ENCODE peak calls at places on chromosomes 11 and 22, in four cellular contexts. X is naive thymus-derived CD4-positive, alpha-beta T cell; R is ovary; E is body of pancreas. T is an unnamed sample.
A peak's percentile ranks its signal among the peaks of the same experiment; 100 is the strongest.

GRCh38 chr11:12185914-12186313 is 75.5 kb downstream of the MICAL2 start:
- DNase-seq in X (no peak), E (no peak), R (no peak), T (no peak)

GRCh38 chr22:33188316-33188715 is 130.1 kb upstream of the SYN3 start:
- DNase-seq in E (no peak), R (no peak), X (no peak), T (no peak)

GRCh38 chr11:35541621-35542375 is 16.4 kb upstream of the PAMR1 start:
- DNase-seq in R (no peak), X (no peak), E (peak; percentile 37), T (no peak)

GRCh38 chr11:113240790-113241189 is 73.6 kb upstream of the TTC12 start:
- DNase-seq in X (no peak), E (no peak), R (no peak), T (no peak)

GRCh38 chr22:42280140-42280539 is 9.7 kb upstream of the TCF20 start:
- DNase-seq in E (no peak), R (no peak), X (no peak), T (no peak)

GRCh38 chr11:113528982-113529381 is 53.8 kb upstream of the DRD2 start:
- DNase-seq in X (no peak), E (no peak), R (no peak), T (no peak)

GRCh38 chr11:61072316-61073109 is 29.8 kb upstream of the CD5 start:
- DNase-seq in R (peak; percentile 50), E (no peak), X (no peak), T (no peak)

GRCh38 chr11:43723617-43724016 is 43.1 kb downstream of the HSD17B12 start:
- DNase-seq in E (no peak), X (no peak), R (no peak), T (no peak)

GRCh38 chr11:1335811-1336761 is 26.7 kb upstream of the TOLLIP start:
- DNase-seq in R (peak; percentile 76), E (peak; percentile 82), X (peak; percentile 40), T (peak; percentile 50)

GRCh38 chr11:14248577-14248976 is 110.4 kb downstream of the RRAS2 start:
- DNase-seq in R (no peak), X (no peak), E (no peak), T (no peak)

GRCh38 chr11:14253437-14253836 is 105.5 kb downstream of the RRAS2 start:
- DNase-seq in E (no peak), R (no peak), X (no peak), T (no peak)

GRCh38 chr11:14251754-14252153 is 107.2 kb downstream of the RRAS2 start:
- DNase-seq in X (no peak), R (no peak), E (no peak), T (no peak)

GRCh38 chr11:14244926-14245325 is 114.1 kb downstream of the RRAS2 start:
- DNase-seq in X (no peak), E (no peak), R (no peak), T (no peak)

DNA sequence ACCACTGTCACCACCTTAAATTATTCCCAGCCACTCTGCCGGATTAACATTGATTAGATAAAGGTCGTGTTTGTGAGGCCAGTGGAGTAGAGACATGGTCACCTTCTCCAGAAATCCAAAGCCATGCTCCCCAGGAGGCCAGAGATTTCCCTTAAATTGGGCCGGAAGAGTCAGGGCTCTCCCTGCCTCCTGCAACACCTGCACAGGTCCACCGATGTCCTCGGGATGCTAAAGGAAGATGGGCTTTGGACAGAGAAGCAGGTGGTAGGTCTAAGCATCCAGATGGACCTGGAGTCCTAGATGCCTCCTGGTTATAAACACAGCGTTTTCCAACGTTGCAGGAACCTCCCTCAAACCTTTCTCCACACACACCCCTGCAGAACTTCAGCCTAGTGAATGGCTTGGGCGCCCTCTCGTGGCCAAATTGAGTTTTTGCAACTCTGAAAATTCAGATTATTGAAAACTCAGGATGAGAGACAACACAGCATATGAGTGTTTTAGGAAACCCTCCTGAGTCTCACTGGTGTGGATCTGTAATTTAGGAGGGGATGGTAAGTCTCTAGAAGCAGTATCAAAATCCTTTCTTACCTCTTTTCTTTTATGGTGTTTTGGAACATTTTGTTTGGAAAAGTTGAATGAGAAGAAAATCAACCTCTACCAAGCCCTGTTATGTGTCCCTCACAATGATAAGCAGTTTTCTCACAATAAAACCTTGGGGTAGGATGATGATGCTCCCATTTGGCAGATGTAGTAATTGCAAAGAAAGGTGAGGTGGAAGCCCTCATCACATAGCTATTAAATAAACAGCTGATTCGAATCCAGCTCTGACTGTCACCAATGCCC is 109.6 kb downstream of the RRAS2 start:
- DNase-seq in R (peak; percentile 75), X (peak; percentile 58), E (peak; percentile 52), T (peak; percentile 85)
- H3K27ac ChIP-seq in R (no peak overlapping the region), X (no peak overlapping the region), E (no peak overlapping the region), T (no peak overlapping the region)

DNA sequence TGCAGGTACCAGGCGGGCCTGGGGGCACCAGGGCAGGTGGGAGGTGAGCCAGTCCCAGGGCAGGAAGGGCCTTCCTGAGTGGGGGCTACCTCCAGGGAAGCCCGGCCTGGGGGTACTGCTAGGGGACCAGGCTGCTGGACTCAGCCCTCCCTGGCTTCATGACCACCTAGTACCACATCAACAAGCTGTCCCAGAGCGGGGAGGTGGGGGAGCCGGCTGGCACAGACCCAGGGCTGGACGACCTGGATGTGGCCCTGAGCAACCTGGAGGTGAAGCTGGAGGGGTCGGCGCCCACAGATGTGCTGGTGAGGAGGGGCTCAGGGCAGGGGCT is 6.7 kb downstream of the TRPT1 start:
- DNase-seq in E (no peak), X (no peak), R (no peak), T (no peak)
- H3K4me1 ChIP-seq in E (peaks cover 28% of the 10 kb centered on the region), X (no peaks in the 10 kb centered on the region), R (peaks cover 3% of the 10 kb centered on the region), T (no peaks in the 10 kb centered on the region)

GRCh38 chr11:102177974-102178631 is 67.9 kb downstream of the YAP1 start:
- DNase-seq in X (no peak), R (no peak), E (peak; percentile 11), T (no peak)

GRCh38 chr11:102168483-102168882 is 58.2 kb downstream of the YAP1 start:
- DNase-seq in R (no peak), E (no peak), X (no peak), T (no peak)

GRCh38 chr11:102171101-102171500 is 60.9 kb downstream of the YAP1 start:
- DNase-seq in X (no peak), E (no peak), R (no peak), T (no peak)

GRCh38 chr11:102177126-102177525 is 66.9 kb downstream of the YAP1 start:
- DNase-seq in R (no peak), X (no peak), E (no peak), T (no peak)

DNA sequence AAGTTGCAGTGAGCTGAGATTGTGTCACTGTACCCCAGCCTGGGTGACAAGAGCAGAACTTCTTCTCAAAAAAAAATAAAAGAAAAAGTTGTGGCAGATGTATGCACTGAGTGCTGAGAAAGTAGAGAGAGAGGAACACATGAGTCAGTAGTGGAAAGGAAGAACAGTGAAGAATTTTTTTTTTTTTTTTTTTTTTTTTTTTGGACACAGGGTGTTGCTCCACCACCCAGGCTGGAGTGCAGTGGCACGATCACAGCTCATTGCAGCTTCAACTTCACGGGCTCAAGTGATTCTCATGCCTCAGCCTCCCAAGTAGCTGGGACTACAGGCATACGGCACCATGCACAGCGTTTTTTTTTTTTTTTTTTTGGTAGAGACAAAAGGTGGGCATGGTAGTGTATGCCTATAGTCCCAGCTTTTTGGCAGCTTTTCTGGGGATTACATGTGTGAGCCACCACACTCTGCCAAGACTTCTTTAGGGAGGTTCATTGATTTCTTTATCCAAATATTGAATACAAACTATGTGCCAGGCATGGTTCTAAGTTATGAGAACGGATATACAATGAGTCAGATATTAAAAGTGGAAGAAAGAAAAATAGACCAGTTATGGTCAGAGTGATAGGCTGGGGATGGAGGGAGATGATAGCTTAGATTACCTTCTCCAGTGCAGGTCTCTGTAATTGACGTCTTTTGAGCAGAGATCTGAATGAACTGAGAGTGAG is 62.0 kb downstream of the YAP1 start:
- DNase-seq in R (no peak), E (no peak), X (no peak), T (no peak)
- H3K4me3 ChIP-seq in R (no peak overlapping the region), E (no peak overlapping the region), X (no peak overlapping the region), T (no peak overlapping the region)

DNA sequence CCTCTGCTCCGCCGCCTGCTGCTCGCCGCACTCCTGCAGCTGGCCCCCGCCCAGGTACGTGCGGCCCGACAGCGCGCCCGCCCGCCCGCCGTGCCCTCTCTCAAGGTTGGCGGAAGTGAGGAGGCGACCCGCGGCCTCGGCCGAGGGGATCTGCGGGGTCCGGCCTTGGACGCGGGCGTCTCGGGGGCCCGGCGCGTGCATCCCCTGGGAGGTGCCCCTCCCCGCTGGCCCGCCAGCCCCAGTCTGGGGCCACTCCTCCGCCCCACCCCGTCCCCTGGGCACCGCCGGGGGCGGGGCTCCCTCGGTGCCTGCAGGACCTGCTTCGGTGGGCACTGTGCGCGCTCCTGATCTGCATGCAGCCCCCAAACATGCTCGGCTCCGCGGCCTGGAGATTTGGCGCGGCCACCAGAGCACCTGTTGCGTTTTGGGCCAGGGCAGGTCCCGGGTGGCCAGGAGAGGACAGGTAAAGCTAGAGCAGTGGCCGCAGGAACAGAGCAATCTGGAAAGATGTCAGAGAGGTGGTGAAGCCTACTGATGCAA is 526 bp downstream of the VEGFB start:
- DNase-seq in E (peak; percentile 55), R (peak; percentile 74), X (peak; percentile 52), T (peak; percentile 56)
- H3K27ac ChIP-seq in E (peak overlapping the region; percentile 89), R (peak overlapping the region; percentile 87), X (peak overlapping the region; percentile 71), T (peak overlapping the region; percentile 33)

DNA sequence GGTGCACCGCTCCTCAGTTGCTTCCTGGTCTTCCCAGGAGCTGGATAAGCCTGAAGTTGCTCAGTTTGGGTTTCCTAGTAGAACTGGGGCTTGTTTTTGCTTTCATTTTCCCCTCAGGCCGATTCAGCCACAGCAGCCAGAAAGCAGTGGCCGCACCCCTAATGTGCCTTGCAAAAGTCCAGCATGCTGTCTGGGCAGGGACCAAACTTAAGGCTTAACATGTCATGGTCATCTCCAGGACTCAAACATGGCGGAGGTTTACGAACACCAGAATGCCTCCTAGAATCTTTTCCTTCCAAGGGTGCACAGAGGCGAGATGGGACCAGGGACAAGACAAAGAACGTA is 2.5 kb downstream of the GNG3 start:
- DNase-seq in X (peak; percentile 18), E (no peak), R (no peak), T (peak; percentile 26)
- H3K4me1 ChIP-seq in X (peaks cover 57% of the 10 kb centered on the region), E (peaks cover 90% of the 10 kb centered on the region), R (peaks cover 18% of the 10 kb centered on the region), T (peaks cover 44% of the 10 kb centered on the region)

DNA sequence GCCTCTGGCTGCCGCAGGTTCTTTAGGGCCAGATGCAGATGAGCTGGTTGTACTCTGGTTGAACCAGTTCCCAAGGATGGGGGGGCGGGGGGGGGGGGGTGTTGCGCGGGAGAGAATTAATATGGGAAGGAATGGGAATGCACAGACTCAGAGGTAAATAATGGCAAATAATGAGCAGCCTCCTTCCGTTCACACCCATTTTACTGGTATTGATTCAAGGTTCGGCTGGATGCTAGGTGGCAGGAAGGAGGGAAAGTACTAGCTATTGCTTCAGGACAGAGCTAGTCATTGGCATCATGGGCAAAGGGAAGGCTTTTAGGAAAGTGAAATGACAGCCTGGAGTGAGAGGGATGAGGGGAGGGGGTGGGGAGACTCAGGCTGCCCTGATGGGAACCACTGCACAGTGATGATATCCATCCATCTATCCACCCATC is at the start of gene VSTM5:
- DNase-seq in X (no peak), R (no peak), E (no peak), T (no peak)
- H3K4me3 ChIP-seq in X (no peak within 1 kb of the TSS), R (peak within 1 kb of the TSS; percentile 39), E (peak within 1 kb of the TSS; percentile 60), T (no peak within 1 kb of the TSS)

GRCh38 chr22:20272174-20272573 is 4.1 kb upstream of the RTN4R start:
- DNase-seq in E (no peak), X (no peak), R (no peak), T (no peak)

GRCh38 chr22:20273720-20274119 is 5.6 kb upstream of the RTN4R start:
- DNase-seq in E (no peak), X (no peak), R (no peak), T (no peak)

GRCh38 chr22:20276468-20276867 is 8.3 kb upstream of the RTN4R start:
- DNase-seq in X (no peak), E (no peak), R (no peak), T (no peak)

GRCh38 chr22:20272700-20273099 is 4.6 kb upstream of the RTN4R start:
- DNase-seq in R (no peak), E (no peak), X (no peak), T (no peak)

GRCh38 chr22:20275836-20276235 is 7.7 kb upstream of the RTN4R start:
- DNase-seq in R (no peak), X (no peak), E (no peak), T (no peak)
- H3K27ac ChIP-seq in R (no peak overlapping the region), X (no peak overlapping the region), E (no peak overlapping the region), T (no peak overlapping the region)

T was measured in CD8-positive, alpha-beta T cell.